ENCODE peak calls at places on chromosome 7, in seven cellular contexts. F is DND-41, C is aorta, R is fibroblast of lung, J is stomach, Z is body of pancreas, B is SK-N-SH. Q is an unnamed sample.

GRCh38 chr7:155763721-155764431 is 48.4 kb downstream of the SHH start:
- DNase-seq in J (no peak), C (no peak), F (peak), B (no peak), R (no peak), Z (no peak), Q (no peak)

GRCh38 chr7:110001254-110001938 is 1089.5 kb upstream of the LRRN3 start:
- DNase-seq in R (no peak), Z (no peak), J (no peak), C (no peak), F (no peak), B (peak), Q (no peak)

GRCh38 chr7:111199643-111200042 is 108.7 kb downstream of the LRRN3 start:
- DNase-seq in C (no peak), R (peak), Z (no peak), B (no peak), J (no peak), F (no peak), Q (no peak)

GRCh38 chr7:13017325-13017853 is 330.0 kb downstream of the ARL4A start:
- DNase-seq in R (peak), C (no peak), B (no peak), Z (no peak), F (no peak), J (no peak), Q (no peak)

GRCh38 chr7:15178065-15178464 is 275.5 kb upstream of the DGKB start:
- DNase-seq in Z (no peak), J (no peak), B (no peak), C (no peak), F (no peak), R (peak), Q (no peak)

GRCh38 chr7:26538683-26539082 is 247.0 kb downstream of the SNX10 start:
- DNase-seq in J (no peak), B (no peak), F (no peak), C (no peak), Z (no peak), R (no peak), Q (no peak)

GRCh38 chr7:7489546-7489945 is 46.1 kb downstream of the COL28A1 start:
- DNase-seq in R (peak), Z (no peak), B (no peak), F (no peak), J (no peak), C (no peak), Q (no peak)

GRCh38 chr7:69868921-69869320 is 270.6 kb downstream of the AUTS2 start:
- DNase-seq in B (no peak), Z (no peak), R (peak), J (no peak), C (no peak), F (no peak), Q (no peak)

GRCh38 chr7:129831424-129832058 is 121.2 kb downstream of the UBE2H start:
- DNase-seq in C (no peak), R (peak), B (no peak), F (no peak), Z (no peak), J (no peak), Q (no peak)
- H3K27ac ChIP-seq in C (peak), R (peak), B (peak), F (no peak), Z (peak), J (peak), Q (peak)

GRCh38 chr7:366171-366916 is 76.4 kb downstream of the FOXL3 start:
- DNase-seq in B (peak), R (peak), J (no peak), Z (peak), F (no peak), C (peak), Q (no peak)
- H3K4me3 ChIP-seq in B (no peak), R (peak), J (no peak), Z (no peak), F (no peak), C (no peak), Q (no peak)

GRCh38 chr7:135792334-135792733 is 43.7 kb upstream of the FAM180A start:
- DNase-seq in R (no peak), Z (no peak), B (no peak), C (no peak), J (no peak), F (no peak), Q (no peak)

GRCh38 chr7:135790371-135790977 is 41.9 kb upstream of the FAM180A start:
- DNase-seq in R (no peak), Z (no peak), J (no peak), B (no peak), F (no peak), C (no peak), Q (no peak)

GRCh38 chr7:135791543-135792120 is 43.0 kb upstream of the FAM180A start:
- DNase-seq in C (no peak), B (no peak), R (no peak), J (no peak), Z (no peak), F (no peak), Q (no peak)

GRCh38 chr7:135793841-135794240 is 45.2 kb upstream of the FAM180A start:
- DNase-seq in B (no peak), F (no peak), R (no peak), C (no peak), J (no peak), Z (no peak), Q (no peak)

DNA sequence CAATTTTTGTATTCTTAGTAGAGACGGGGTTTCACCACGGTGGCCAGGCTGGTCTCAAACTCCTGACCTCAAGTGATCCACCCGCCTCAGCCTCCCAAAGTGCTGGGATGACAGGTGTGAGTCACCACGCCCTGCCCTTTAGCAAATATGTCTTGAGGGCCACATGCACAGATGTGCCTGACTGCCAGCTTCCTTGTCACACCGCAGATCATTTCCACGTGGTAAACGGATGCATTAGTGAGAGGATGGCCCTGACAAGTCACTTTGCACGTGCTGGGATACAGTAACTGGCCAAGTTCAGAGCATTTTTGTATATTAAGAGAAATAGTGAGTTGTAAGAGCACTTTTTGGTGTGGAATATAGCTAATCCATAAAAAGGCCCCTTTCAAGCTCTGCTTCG is 44.3 kb upstream of the FAM180A start:
- DNase-seq in J (no peak), Z (no peak), B (no peak), C (no peak), F (no peak), R (no peak), Q (no peak)
- H3K27ac ChIP-seq in J (no peak), Z (no peak), B (no peak), C (no peak), F (no peak), R (no peak), Q (peak)

DNA sequence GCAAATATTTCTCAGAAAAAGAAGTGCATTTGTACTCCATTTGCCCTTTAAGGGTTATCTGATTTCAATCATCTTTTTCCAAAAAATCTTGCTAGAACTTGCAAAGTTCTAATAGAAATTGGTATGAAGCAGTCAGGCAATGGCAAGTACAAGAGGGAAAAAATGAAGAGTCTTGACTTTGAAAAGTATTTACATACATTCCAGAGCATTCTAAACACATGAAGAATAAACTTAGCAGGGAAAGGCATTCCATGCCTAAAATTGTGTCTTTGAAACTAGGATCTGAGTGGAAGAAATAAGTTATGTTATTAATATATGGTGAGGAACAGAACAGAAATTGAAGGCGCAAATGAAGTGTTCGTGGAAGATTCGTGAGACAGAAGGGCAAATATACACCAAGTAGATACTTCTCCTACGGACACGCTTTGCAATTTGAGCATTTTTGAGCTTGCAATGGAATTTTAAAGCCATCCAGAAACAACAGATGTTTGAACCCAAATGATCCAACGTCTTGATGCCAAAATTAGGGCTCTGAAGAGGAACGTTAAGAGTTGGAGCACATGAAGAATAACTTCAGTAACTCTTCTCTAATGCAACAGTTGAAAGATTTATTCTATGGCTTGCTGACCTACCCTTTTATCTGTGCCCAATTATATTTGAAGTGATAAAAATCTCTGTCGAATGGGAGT is 40.6 kb upstream of the SEPTIN7 start:
- DNase-seq in J (no peak), B (no peak), F (no peak), R (no peak), C (no peak), Z (no peak), Q (no peak)
- H3K4me3 ChIP-seq in J (no peak), B (no peak), F (no peak), R (no peak), C (no peak), Z (no peak), Q (no peak)

DNA sequence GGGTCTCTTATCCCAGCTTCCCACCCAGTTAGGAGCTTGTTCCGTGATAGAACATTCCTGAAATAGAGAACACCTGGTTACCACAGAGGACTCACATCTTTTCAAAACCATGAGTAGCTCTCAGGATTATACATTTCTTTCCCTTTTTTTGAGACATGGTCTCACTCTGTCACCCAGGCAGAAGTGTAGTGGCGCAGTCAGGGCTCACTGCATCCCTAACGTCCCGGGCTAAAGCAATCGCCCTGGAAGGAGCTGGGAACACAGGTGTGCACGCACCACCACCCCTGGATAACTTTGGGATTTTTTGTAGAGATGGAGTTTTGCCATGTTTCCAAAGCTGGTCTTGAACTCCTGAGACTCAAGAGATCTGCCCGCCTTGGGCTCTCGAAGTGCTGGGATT is 144.0 kb downstream of the RNF216 start:
- DNase-seq in B (no peak), J (no peak), Z (no peak), R (no peak), F (no peak), C (no peak), Q (no peak)
- H3K27ac ChIP-seq in B (peak), J (peak), Z (peak), R (peak), F (no peak), C (peak), Q (peak)

GRCh38 chr7:5854738-5855137 is 25.9 kb upstream of the OCM start:
- DNase-seq in Z (no peak), R (no peak), C (no peak), B (no peak), J (no peak), F (no peak), Q (no peak)
- H3K4me3 ChIP-seq in Z (no peak), R (no peak), C (no peak), B (no peak), J (no peak), F (no peak), Q (no peak)

GRCh38 chr7:74078461-74078860 is 5.1 kb upstream of the LIMK1 start:
- DNase-seq in J (no peak), B (no peak), Z (no peak), F (no peak), R (no peak), C (no peak), Q (no peak)
- H3K27ac ChIP-seq in J (no peak), B (no peak), Z (no peak), F (no peak), R (peak), C (no peak), Q (no peak)

GRCh38 chr7:65840446-65840845 is 32.4 kb upstream of the VKORC1L1 start:
- DNase-seq in Z (peak), B (no peak), J (no peak), C (no peak), F (no peak), R (no peak), Q (no peak)

GRCh38 chr7:65846008-65846570 is 26.8 kb upstream of the VKORC1L1 start:
- DNase-seq in Z (peak), R (no peak), C (no peak), J (peak), B (no peak), F (no peak), Q (no peak)
- H3K4me3 ChIP-seq in Z (no peak), R (no peak), C (no peak), J (no peak), B (no peak), F (no peak), Q (no peak)

GRCh38 chr7:36583318-36583717 is 141.0 kb downstream of the AOAH start:
- DNase-seq in R (peak), C (no peak), F (no peak), B (no peak), Z (no peak), J (no peak), Q (no peak)
- H3K27ac ChIP-seq in R (no peak), C (no peak), F (no peak), B (no peak), Z (no peak), J (no peak), Q (no peak)

GRCh38 chr7:99380032-99380822 is 5.7 kb downstream of the ARPC1B start:
- DNase-seq in Z (no peak), B (no peak), F (peak), R (peak), C (no peak), J (no peak), Q (peak)
- H3K4me3 ChIP-seq in Z (no peak), B (no peak), F (no peak), R (no peak), C (no peak), J (no peak), Q (peak)

Q was measured in left lung.